ENCODE peak calls at places on chromosomes 3 and 15, in four cellular contexts. O, D, B and Q are unnamed samples.

GRCh38 chr3:116947809-116948208 is 238.2 kb downstream of the TUSC7 start:
- DNase-seq in O (no peak), D (no peak), B (no peak), Q (no peak)

GRCh38 chr15:62417444-62417843 is 252.4 kb upstream of the C2CD4B start:
- DNase-seq in O (no peak), D (no peak), B (peak; percentile 59), Q (no peak)

GRCh38 chr3:184133840-184134745 is 1.1 kb upstream of the EIF2B5 start:
- DNase-seq in O (peak; percentile 88), D (peak; percentile 72), B (peak; percentile 78), Q (peak; percentile 9)

GRCh38 chr15:85750807-85751730 is 43.7 kb downstream of the KLHL25 start:
- DNase-seq in O (no peak), D (no peak), B (no peak), Q (no peak)

GRCh38 chr15:100373942-100374341 is 32.2 kb upstream of the ADAMTS17 start:
- DNase-seq in O (no peak), D (no peak), B (no peak), Q (no peak)

GRCh38 chr15:40217166-40217785 is 21.6 kb upstream of the PAK6 start:
- DNase-seq in O (peak; percentile 55), D (peak; percentile 77), B (peak; percentile 70), Q (no peak)

GRCh38 chr15:61935493-61935892 is 124.8 kb downstream of the VPS13C start:
- DNase-seq in O (no peak), D (no peak), B (no peak), Q (no peak)

GRCh38 chr3:133466531-133467386 is 66.9 kb downstream of the BFSP2 start:
- DNase-seq in O (no peak), D (peak; percentile 94), B (no peak), Q (no peak)

GRCh38 chr3:126133606-126134005 is 46.8 kb downstream of the ALDH1L1 start:
- DNase-seq in O (peak; percentile 3), D (no peak), B (no peak), Q (no peak)

DNA sequence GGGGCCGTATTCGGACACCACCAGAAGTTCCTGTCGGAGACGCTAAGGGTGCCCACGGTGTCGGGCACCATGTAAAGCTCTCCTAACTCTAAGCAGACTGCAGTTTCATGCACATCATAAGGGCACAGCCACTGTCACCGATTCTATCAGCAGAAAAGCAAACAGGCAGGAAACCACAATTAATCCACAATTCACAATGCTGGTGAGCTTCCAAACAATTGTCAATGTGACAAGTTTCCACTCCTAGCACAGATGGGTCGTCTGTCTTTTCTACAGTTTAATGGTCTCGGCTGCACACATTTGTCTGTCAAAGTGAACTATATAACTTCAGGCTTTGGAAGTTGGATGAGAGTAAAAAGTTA is 8.8 kb upstream of the OCA2 start:
- DNase-seq in O (no peak), D (no peak), B (no peak), Q (no peak)
- H3K4me3 ChIP-seq in O (no peak overlapping the region), D (no peak overlapping the region), B (no peak overlapping the region), Q (peak overlapping the region; percentile 81)

DNA sequence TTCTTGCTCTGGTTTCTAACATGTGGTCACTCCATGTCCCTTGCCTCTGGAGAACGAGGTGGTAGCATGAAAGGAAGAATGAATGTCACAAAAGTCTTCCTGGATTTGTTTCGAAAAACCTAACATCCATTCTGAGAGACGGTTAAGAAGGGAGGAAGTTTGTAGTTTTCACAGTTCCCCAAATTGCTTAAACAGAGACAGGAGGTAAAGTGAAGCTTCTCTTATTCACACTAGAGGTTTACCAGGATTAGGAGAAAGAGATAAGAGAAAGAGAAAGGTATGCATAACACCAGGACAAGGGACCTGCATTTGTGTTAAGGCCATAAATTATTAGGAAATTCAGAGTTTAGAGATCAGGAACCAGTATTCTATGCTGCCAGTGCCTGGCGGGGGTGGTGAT is 228.1 kb downstream of the CPNE4 start:
- DNase-seq in O (no peak), D (no peak), B (no peak), Q (no peak)
- H3K27ac ChIP-seq in O (no peak overlapping the region), D (no peak overlapping the region), B (no peak overlapping the region), Q (no peak overlapping the region)

GRCh38 chr3:108062051-108062450 is 28.8 kb downstream of the CD47 start:
- DNase-seq in O (no peak), D (peak; percentile 30), B (no peak), Q (no peak)

GRCh38 chr3:108064293-108064887 is 26.4 kb downstream of the CD47 start:
- DNase-seq in O (no peak), D (no peak), B (no peak), Q (no peak)

GRCh38 chr3:108071394-108071793 is 19.4 kb downstream of the CD47 start:
- DNase-seq in O (no peak), D (no peak), B (no peak), Q (no peak)

GRCh38 chr3:108070356-108070755 is 20.5 kb downstream of the CD47 start:
- DNase-seq in O (no peak), D (no peak), B (no peak), Q (no peak)

DNA sequence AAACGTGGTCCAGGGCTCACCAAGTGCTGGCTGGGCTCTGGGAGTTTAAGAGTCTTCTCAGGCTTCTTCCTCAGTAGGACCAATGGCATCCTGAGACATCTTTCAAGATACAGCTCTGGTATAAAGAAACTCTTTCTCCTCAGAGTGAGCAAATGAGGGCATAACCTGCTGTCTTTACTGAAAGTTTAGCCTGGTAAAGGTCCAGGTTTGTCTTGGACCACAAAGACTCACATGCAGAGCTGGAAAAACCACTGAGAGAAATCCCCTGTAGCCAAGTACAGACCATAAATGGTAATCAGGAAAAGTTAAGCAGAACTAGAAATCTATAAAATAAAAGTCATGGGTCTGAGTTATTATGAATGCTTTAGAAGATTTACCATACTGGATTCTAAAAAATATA is 23.1 kb downstream of the CD47 start:
- DNase-seq in O (no peak), D (no peak), B (peak; percentile 21), Q (no peak)
- H3K4me1 ChIP-seq in O (no peaks in the 10 kb centered on the region), D (peaks cover 6% of the 10 kb centered on the region), B (peaks cover 2% of the 10 kb centered on the region), Q (peaks cover 20% of the 10 kb centered on the region)

DNA sequence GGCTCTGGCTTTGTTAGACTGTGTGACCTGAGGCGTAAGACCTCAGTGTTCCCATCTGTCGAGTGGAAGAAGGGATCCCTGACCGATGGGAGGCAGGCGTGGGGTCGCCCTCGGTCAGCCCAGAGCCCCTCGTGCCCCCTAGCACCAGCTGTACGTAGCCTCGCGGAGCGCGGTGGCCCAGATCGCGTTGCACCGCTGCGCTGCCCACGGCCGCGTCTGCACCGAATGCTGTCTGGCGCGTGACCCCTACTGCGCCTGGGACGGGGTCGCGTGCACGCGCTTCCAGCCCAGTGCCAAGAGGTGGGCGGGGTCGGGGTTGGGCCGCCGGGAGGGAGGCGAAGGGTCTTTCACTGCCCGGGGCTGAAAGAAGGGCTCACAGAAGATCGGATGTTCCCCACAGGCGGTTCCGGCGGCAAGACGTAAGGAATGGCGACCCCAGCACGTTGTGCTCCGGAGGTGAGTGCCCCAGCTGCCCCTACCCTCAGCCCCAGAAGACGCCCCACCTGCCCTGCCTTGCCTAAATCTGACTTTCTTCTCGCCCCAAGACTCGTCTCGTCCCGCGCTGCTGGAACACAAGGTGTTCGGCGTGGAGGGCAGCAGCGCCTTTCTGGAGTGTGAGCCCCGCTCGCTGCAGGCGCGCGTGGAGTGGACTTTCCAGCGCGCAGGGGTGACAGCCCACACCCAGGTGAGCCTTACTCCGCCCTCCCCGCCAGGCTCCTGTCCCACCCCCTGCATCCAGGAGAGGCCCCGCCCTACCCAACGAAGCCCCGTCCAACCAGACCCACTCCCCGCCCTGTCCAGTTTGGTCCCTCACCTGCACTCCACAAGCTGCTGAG is 3.5 kb upstream of the LSMEM2 start:
- DNase-seq in O (no peak), D (no peak), B (no peak), Q (no peak)
- H3K4me3 ChIP-seq in O (no peak overlapping the region), D (no peak overlapping the region), B (no peak overlapping the region), Q (no peak overlapping the region)

GRCh38 chr3:11201246-11202024 is 47.1 kb downstream of the HRH1 start:
- DNase-seq in O (peak; percentile 17), D (no peak), B (no peak), Q (no peak)

GRCh38 chr3:11198070-11198469 is 43.8 kb downstream of the HRH1 start:
- DNase-seq in O (no peak), D (no peak), B (no peak), Q (no peak)

GRCh38 chr3:11200679-11200952 is 46.3 kb downstream of the HRH1 start:
- DNase-seq in O (no peak), D (no peak), B (peak; percentile 33), Q (no peak)

GRCh38 chr3:11198495-11198894 is 44.2 kb downstream of the HRH1 start:
- DNase-seq in O (no peak), D (no peak), B (no peak), Q (no peak)

GRCh38 chr3:11199902-11200678 is 45.8 kb downstream of the HRH1 start:
- DNase-seq in O (no peak), D (no peak), B (peak; percentile 42), Q (no peak)
- H3K27ac ChIP-seq in O (no peak overlapping the region), D (no peak overlapping the region), B (peak overlapping the region; percentile 23), Q (no peak overlapping the region)

DNA sequence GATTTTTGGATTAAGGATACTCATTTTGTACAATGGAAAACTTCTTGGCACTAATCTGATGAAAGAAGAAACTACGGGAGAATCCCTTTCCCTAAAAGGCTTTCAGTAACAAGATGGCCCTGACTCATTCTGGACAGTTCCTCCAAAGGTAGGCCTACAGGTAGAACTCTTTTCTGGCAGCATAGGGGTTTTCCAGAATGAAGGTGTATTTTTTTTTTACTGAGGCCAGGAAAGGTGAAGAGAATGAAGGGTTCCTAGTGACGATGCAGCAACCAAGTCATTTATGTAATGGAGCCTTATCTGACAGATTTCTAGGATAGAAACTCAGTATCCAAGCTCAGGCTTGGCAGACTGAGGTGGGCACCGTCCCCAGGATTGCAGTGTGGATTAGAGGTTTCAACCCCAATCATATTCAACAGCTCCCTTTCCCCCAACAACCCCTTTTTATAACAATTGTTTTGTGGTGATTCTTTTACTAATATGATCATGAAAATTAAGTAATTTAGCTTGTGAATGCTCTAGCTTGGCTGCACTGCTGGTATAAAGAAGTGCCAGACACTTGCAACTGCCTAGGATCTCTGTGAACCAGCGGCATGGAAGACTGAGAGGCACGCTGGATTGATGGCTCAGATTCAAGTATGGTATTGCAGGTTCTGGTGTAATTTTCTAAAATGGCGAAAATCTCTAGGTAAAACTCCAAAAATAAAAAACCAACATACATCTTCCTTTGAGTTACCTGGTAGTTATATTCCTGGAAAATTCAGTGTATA is 8.7 kb upstream of the TRIM69 start:
- DNase-seq in O (no peak), D (no peak), B (no peak), Q (no peak)
- H3K4me1 ChIP-seq in O (peaks cover 12% of the 10 kb centered on the region), D (peaks cover 63% of the 10 kb centered on the region), B (peaks cover 2% of the 10 kb centered on the region), Q (peaks cover 65% of the 10 kb centered on the region)

DNA sequence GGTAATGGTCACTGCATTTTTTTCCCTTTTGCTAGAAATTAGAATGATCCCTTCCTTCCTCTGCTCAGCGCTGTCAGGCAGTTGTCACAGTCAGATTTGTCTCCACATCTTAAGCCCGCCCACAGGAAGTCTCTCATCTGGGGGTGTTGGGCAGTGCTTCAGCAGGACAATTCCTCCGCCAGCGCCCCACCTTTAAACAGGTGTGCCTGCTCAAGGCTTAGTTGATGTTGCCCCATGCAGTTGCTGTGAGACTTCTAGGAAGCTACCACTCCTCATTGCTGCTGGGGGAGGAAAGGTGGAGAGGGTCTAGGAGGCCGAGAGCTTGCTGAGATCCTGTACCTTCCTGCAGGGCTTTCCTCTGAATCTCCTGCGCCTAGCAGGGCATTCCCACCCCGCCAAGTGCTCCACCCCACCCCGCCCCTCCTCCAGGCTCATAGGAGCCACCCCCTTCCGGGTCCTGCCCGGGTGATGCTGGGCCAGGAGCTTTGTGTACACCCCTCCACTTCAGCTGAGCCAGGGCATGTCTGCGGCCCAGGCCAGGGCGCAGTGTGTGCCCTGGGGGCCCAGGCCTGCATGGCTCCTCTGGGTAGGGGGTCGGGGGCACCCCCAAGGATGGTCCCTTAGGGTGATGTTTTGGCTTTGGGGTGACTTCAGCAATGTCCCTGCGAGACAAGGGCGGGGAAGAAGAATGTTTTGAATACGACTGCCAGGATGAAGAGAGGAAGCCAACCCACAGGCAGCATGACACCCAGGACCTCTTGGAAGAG is 68.7 kb downstream of the TRAK1 start:
- DNase-seq in O (peak; percentile 87), D (peak; percentile 88), B (no peak), Q (no peak)
- H3K4me3 ChIP-seq in O (peak overlapping the region; percentile 20), D (peak overlapping the region; percentile 67), B (no peak overlapping the region), Q (no peak overlapping the region)